ENCODE peak calls at places on chromosome 19, in nine cellular contexts. U is neural progenitor cell; K is AG10803; V is mesothelial cell of epicardium; O is sigmoid colon; A is A549; S is cardiac muscle cell; F is bronchial epithelial cell; G is CD8-positive, alpha-beta T cell. M is an unnamed sample.
A peak's percentile ranks its signal among the peaks of the same experiment; 100 is the strongest.

GRCh38 chr19:17488593-17489391 is 18.5 kb downstream of the SLC27A1 start:
- DNase-seq in V (peak; percentile 84), O (no peak), F (peak; percentile 76), A (no peak), S (peak; percentile 38), U (peak; percentile 96), G (peak; percentile 80), K (no peak), M (peak; percentile 57)

GRCh38 chr19:39059302-39059701 is 24.9 kb upstream of the ACP7 start:
- DNase-seq in F (no peak), A (no peak), K (no peak), S (no peak), G (no peak), U (no peak), O (no peak), V (no peak), M (no peak)

GRCh38 chr19:40716031-40716654 is 543 bp downstream of the COQ8B start:
- DNase-seq in V (peak; percentile 76), S (no peak), A (peak; percentile 96), U (no peak), O (no peak), F (peak; percentile 98), K (no peak), G (peak; percentile 77), M (no peak)

GRCh38 chr19:3699071-3699740 is 1.1 kb downstream of the PIP5K1C start:
- DNase-seq in A (no peak), O (peak; percentile 89), V (no peak), U (peak; percentile 39), F (peak; percentile 15), G (peak; percentile 26), S (peak; percentile 56), K (peak; percentile 76), M (no peak)

GRCh38 chr19:41734585-41734984 is 20.7 kb upstream of the CEACAM6 start:
- DNase-seq in U (no peak), F (peak; percentile 23), K (no peak), O (no peak), A (no peak), S (no peak), V (no peak), G (no peak), M (no peak)

GRCh38 chr19:9407827-9408226 is 27.5 kb downstream of the ZNF266 start:
- DNase-seq in U (no peak), G (no peak), V (no peak), O (no peak), S (no peak), A (no peak), F (no peak), K (no peak), M (no peak)

GRCh38 chr19:3692141-3693029 is 7.9 kb downstream of the PIP5K1C start:
- DNase-seq in A (no peak), S (no peak), O (no peak), G (peak; percentile 64), U (no peak), K (no peak), V (no peak), F (no peak), M (peak; percentile 52)

GRCh38 chr19:21463449-21464105 is 41.8 kb upstream of the ZNF429 start:
- DNase-seq in V (peak; percentile 65), S (peak; percentile 48), G (no peak), A (no peak), F (no peak), K (no peak), U (peak; percentile 90), O (no peak), M (peak; percentile 49)

GRCh38 chr19:53883741-53884140 is 1.7 kb downstream of the PRKCG start:
- DNase-seq in K (no peak), S (no peak), V (no peak), O (no peak), F (no peak), G (no peak), U (no peak), A (no peak), M (no peak)

GRCh38 chr19:53880716-53881481 is 1.1 kb upstream of the PRKCG start:
- DNase-seq in V (no peak), K (no peak), A (no peak), U (peak; percentile 28), F (no peak), G (no peak), S (no peak), O (no peak), M (no peak)

GRCh38 chr19:53883231-53883661 is 1.2 kb downstream of the PRKCG start:
- DNase-seq in A (no peak), U (peak; percentile 48), F (no peak), O (no peak), V (no peak), G (peak; percentile 67), S (no peak), K (no peak), M (no peak)

GRCh38 chr19:53882391-53883050 is 524 bp downstream of the PRKCG start:
- DNase-seq in U (no peak), G (no peak), V (no peak), K (no peak), A (no peak), S (no peak), O (no peak), F (no peak), M (no peak)

GRCh38 chr19:53881482-53882390 is at the start of gene PRKCG:
- DNase-seq in K (no peak), F (no peak), A (peak; percentile 70), S (no peak), V (peak; percentile 84), U (peak; percentile 87), G (peak; percentile 69), O (no peak), M (peak; percentile 47)
- TF ChIP-seq CTCF in K (peak; percentile 31), F (peak; percentile 71), A (peak; percentile 56), S (peak; percentile 60), V (peak; percentile 51), U (peak; percentile 54), G (peak; percentile 48), O (no peak), M (peak; percentile 60)

DNA sequence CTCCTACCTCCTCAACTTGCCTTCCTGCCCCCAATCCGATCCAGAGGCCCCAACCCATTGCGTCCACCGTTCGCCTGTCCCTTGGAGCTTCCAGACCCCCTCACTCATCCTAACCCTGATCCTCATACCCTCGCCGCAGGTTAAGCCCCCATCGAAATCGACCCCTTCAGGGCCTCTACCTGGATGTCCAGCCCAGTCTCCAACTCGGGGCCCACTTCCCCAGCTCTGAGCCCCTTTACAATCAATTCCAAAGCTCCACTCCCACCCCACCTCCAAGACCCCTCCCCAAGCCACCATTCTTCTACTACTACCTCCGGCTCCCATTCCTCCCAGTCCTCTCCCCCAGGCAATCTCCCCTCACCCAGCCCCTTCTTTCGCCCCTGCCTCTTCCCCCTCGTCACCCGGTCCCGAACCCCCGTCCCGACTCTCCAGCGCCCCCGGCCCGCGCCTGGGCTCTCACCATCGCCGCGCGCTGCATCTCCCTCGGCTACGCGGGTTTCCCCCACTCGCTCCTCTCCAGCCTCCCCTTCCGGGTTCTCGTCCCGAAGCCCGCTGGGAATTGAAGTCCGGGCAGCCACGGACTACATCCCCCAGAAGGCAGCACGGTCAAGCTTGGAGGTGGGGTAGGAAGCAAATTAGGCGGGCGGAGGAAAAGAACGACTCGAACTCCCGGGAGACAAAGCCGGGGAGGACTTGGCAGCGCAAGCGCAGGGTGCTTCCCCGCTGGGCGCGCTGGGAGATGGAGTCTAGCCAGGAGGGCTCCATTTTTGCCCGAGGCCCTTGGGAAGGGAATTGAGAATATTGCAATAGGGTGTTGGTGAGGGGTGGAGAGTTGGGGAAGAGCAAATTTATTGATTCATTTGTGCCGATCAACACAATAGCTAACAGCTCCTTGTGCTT is at the start of gene FBXO46:
- DNase-seq in A (peak; percentile 98), G (peak; percentile 90), V (peak; percentile 93), S (peak; percentile 100), U (peak; percentile 98), F (peak; percentile 97), K (peak; percentile 98), O (peak; percentile 99), M (peak; percentile 86)
- TF ChIP-seq CTCF in A (no peak), G (no peak), V (no peak), S (peak; percentile 28), U (peak; percentile 43), F (peak; percentile 28), K (peak; percentile 8), O (no peak), M (no peak)

GRCh38 chr19:50657672-50658437 is 8.6 kb downstream of the C19orf81 start:
- DNase-seq in S (peak; percentile 100), K (peak; percentile 98), U (peak; percentile 99), F (peak; percentile 48), A (peak; percentile 97), G (peak; percentile 83), V (peak; percentile 90), O (peak; percentile 90), M (peak; percentile 97)

GRCh38 chr19:50661087-50661486 is 11.8 kb downstream of the C19orf81 start:
- DNase-seq in U (no peak), K (no peak), A (no peak), G (no peak), O (no peak), S (no peak), V (no peak), F (no peak), M (no peak)

GRCh38 chr19:50660083-50660366 is 10.8 kb downstream of the C19orf81 start:
- DNase-seq in O (no peak), U (peak; percentile 64), S (no peak), F (no peak), A (no peak), V (no peak), G (no peak), K (no peak), M (no peak)

GRCh38 chr19:50658438-50659317 is 9.4 kb downstream of the C19orf81 start:
- DNase-seq in U (peak; percentile 94), O (no peak), S (peak; percentile 91), A (peak; percentile 98), F (no peak), K (peak; percentile 49), V (peak; percentile 88), G (peak; percentile 67), M (peak; percentile 85)

DNA sequence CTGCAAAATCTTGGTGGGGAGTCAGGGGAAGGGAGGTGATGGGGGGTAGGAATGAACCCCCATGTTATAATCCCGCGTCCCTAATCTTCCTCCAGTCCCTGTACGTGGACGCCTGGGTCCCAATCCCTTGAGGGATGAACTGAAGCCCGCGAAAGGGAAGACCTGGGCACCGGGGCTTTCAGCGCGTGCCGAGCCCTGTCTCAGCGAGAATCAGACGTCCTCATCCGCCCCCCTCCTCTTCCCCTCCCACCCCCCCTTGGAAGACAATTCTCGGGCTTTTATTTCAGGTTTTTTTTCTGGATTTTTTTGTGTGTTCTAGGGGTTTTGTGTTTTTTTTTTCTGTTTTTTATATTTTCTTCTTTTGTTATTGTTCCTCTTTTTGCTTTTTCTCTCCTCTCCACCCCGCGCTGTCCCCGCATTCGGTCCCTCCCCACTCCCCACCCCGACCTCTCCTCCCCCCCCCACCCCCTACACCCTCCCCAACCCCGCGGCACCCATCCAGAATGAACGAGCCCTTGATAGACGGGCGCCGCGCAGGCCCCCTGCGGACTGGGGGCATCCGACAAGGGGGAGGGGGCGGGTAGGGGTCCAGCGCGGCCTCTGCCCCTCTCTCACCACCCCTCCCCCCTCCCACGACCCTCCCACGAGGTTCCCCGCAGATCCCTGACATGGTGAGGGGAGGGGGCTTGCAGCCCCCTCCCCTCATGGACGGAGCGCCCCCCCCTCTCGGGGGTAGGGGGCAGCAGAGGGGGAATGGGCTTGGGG is 10.3 kb downstream of the C19orf81 start:
- DNase-seq in K (no peak), G (no peak), O (no peak), V (no peak), S (no peak), F (no peak), U (peak; percentile 72), A (no peak), M (no peak)
- TF ChIP-seq CTCF in K (no peak), G (no peak), O (no peak), V (no peak), S (no peak), F (no peak), U (no peak), A (no peak), M (no peak)

GRCh38 chr19:7521551-7522071 is 813 bp upstream of the MCOLN1 start:
- DNase-seq in K (no peak), G (no peak), F (no peak), O (no peak), V (no peak), S (no peak), A (no peak), U (peak; percentile 4), M (no peak)

GRCh38 chr19:7524523-7524922 is 2.1 kb downstream of the MCOLN1 start:
- DNase-seq in A (no peak), S (no peak), F (no peak), G (no peak), O (no peak), U (no peak), V (no peak), K (no peak), M (no peak)

GRCh38 chr19:7522923-7523667 is 671 bp downstream of the MCOLN1 start:
- DNase-seq in V (no peak), S (peak; percentile 47), F (no peak), A (no peak), U (peak; percentile 42), K (peak; percentile 43), G (no peak), O (peak; percentile 80), M (no peak)

GRCh38 chr19:7520131-7521051 is 2.0 kb upstream of the MCOLN1 start:
- DNase-seq in K (no peak), O (no peak), U (no peak), S (no peak), G (no peak), V (no peak), A (no peak), F (no peak), M (no peak)

DNA sequence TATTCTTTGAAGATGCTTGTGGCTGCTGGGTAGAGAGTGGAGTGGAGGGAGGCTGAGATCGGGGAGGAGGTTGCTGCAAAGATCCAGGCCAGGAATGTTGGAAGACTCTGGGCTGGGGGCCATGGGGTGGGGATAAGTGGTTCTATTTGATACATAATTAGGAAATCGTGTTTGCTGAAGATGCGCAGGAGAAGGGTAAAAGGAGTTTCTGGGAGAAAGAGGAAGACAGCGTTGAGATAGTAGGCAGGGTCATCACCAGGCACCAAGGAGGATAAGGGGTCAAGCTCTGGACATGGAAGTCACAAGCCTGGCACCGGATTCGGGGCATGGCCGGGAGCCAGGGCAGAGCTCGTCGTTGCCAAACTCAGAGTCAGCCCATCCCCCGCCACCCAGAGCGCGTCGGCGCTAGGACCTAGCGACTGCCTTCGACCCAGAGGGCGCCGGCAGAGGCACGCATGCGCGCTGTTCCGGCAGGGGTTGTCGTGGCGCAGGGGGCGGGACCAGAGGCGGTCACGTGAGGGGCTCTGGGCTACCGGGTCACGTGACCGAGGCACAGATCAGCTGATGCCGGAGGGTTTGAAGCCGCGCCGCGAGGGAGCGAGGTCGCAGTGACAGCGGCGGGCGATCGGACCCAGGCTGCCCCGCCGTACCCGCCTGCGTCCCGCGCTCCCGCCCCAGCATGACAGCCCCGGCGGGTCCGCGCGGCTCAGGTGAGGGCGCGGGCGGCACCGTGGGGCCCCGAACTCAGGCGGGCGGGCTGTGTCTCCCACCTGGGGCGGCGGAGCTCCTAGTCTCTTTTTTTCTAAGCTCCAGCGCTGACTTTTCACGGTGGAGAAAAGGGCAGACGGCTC is at the start of gene MCOLN1:
- DNase-seq in S (peak; percentile 98), U (peak; percentile 100), K (peak; percentile 94), O (peak; percentile 100), F (peak; percentile 85), G (peak; percentile 100), A (peak; percentile 99), V (peak; percentile 100), M (peak; percentile 100)
- TF ChIP-seq CTCF in S (no peak), U (no peak), K (no peak), O (no peak), F (no peak), G (no peak), A (no peak), V (no peak), M (no peak)

M was measured in neural crest cell.